ENCODE peak calls at places on chromosomes 2 and 18, in six cellular contexts. S is astrocyte of the spinal cord, R is GM13976, O is mesothelial cell of epicardium, C is endothelial cell, F is omental fat pad. U is an unnamed sample.

GRCh38 chr2:43238813-43239212 is 12.4 kb upstream of the ZFP36L2 start:
- DNase-seq in S (no peak), R (no peak), O (no peak), C (no peak), F (no peak), U (no peak)

GRCh38 chr2:207166349-207167128 is 791 bp upstream of the KLF7 start:
- DNase-seq in S (peak; percentile 87), R (peak; percentile 83), O (peak; percentile 71), C (peak; percentile 79), F (no peak), U (peak; percentile 57)

GRCh38 chr18:25140962-25141308 is 211.0 kb downstream of the ZNF521 start:
- DNase-seq in S (no peak), R (no peak), O (no peak), C (no peak), F (no peak), U (no peak)

GRCh38 chr2:119126650-119127049 is 31.9 kb downstream of the C1QL2 start:
- DNase-seq in S (no peak), R (peak; percentile 73), O (peak; percentile 44), C (peak; percentile 74), F (no peak), U (peak; percentile 63)

GRCh38 chr18:79871481-79872091 is 73.8 kb downstream of the KCNG2 start:
- DNase-seq in S (no peak), R (peak; percentile 12), O (no peak), C (no peak), F (no peak), U (no peak)

GRCh38 chr2:96091141-96091710 is 25.1 kb downstream of the ADRA2B start:
- DNase-seq in S (no peak), R (no peak), O (peak; percentile 31), C (no peak), F (peak; percentile 6), U (peak; percentile 34)

GRCh38 chr2:8682719-8683667 is 1.1 kb downstream of the ID2 start:
- DNase-seq in S (peak; percentile 57), R (no peak), O (no peak), C (no peak), F (no peak), U (no peak)

GRCh38 chr18:62485684-62486083 is 37.1 kb upstream of the ZCCHC2 start:
- DNase-seq in S (peak; percentile 80), R (no peak), O (no peak), C (no peak), F (no peak), U (no peak)

GRCh38 chr18:22551536-22552151 is 133.9 kb upstream of the CTAGE1 start:
- DNase-seq in S (peak; percentile 93), R (no peak), O (no peak), C (no peak), F (no peak), U (no peak)

GRCh38 chr2:197278804-197279763 is 31.5 kb downstream of the ANKRD44 start:
- DNase-seq in S (no peak), R (no peak), O (no peak), C (no peak), F (no peak), U (no peak)

GRCh38 chr18:12868576-12868975 is 15.5 kb downstream of the PTPN2 start:
- DNase-seq in S (no peak), R (no peak), O (no peak), C (no peak), F (no peak), U (no peak)

GRCh38 chr2:222480497-222480896 is 56.2 kb downstream of the SGPP2 start:
- DNase-seq in S (no peak), R (no peak), O (no peak), C (no peak), F (no peak), U (no peak)

GRCh38 chr2:141137121-141137693 is 993.6 kb downstream of the LRP1B start:
- DNase-seq in S (no peak), R (no peak), O (no peak), C (no peak), F (no peak), U (no peak)

GRCh38 chr2:33069894-33070651 is 123.3 kb downstream of the LTBP1 start:
- DNase-seq in S (peak; percentile 99), R (no peak), O (no peak), C (no peak), F (no peak), U (no peak)

GRCh38 chr2:168545439-168546082 is 89.5 kb downstream of the CERS6 start:
- DNase-seq in S (peak; percentile 96), R (no peak), O (no peak), C (no peak), F (no peak), U (peak; percentile 45)

GRCh38 chr2:80326214-80326613 is 21.7 kb upstream of the LRRTM1 start:
- DNase-seq in S (peak; percentile 8), R (peak; percentile 24), O (no peak), C (no peak), F (no peak), U (peak; percentile 3)

GRCh38 chr18:8801263-8801901 is 96.0 kb downstream of the MTCL1 start:
- DNase-seq in S (peak; percentile 92), R (no peak), O (no peak), C (no peak), F (no peak), U (no peak)

GRCh38 chr2:200042102-200042735 is 86.8 kb downstream of the MAIP1 start:
- DNase-seq in S (peak; percentile 72), R (no peak), O (no peak), C (no peak), F (no peak), U (no peak)

GRCh38 chr2:62372824-62373223 is 133.2 kb downstream of the TMEM17 start:
- DNase-seq in S (no peak), R (no peak), O (no peak), C (no peak), F (no peak), U (no peak)

GRCh38 chr2:21317131-21317530 is 193.4 kb downstream of the TDRD15 start:
- DNase-seq in S (peak; percentile 18), R (peak; percentile 49), O (peak; percentile 40), C (peak; percentile 49), F (peak; percentile 39), U (peak; percentile 48)

GRCh38 chr2:74291891-74292621 is 51.2 kb downstream of the SLC4A5 start:
- DNase-seq in S (peak; percentile 39), R (no peak), O (no peak), C (no peak), F (no peak), U (no peak)

GRCh38 chr2:37683926-37684780 is 12.7 kb upstream of the CDC42EP3 start:
- DNase-seq in S (no peak), R (no peak), O (no peak), C (no peak), F (no peak), U (no peak)

GRCh38 chr2:216351172-216351925 is 20.9 kb downstream of the MARCHF4 start:
- DNase-seq in S (no peak), R (no peak), O (no peak), C (no peak), F (no peak), U (no peak)

GRCh38 chr2:46650556-46651001 is 171.2 kb downstream of the TMEM247 start:
- DNase-seq in S (peak; percentile 85), R (peak; percentile 63), O (peak; percentile 63), C (peak; percentile 70), F (peak; percentile 39), U (peak; percentile 79)

GRCh38 chr2:70552501-70553333 is 909 bp downstream of the TGFA start:
- DNase-seq in S (no peak), R (no peak), O (no peak), C (peak; percentile 34), F (no peak), U (no peak)

GRCh38 chr2:120488531-120488930 is 142.6 kb downstream of the INHBB start:
- DNase-seq in S (no peak), R (no peak), O (no peak), C (no peak), F (no peak), U (no peak)

GRCh38 chr2:237686659-237687136 is 59.3 kb downstream of the LRRFIP1 start:
- DNase-seq in S (no peak), R (no peak), O (no peak), C (no peak), F (no peak), U (no peak)
- TF ChIP-seq CTCF in S (peak; percentile 36), R (peak; percentile 19), O (no peak), C (no peak), F (no peak), U (no peak)

DNA sequence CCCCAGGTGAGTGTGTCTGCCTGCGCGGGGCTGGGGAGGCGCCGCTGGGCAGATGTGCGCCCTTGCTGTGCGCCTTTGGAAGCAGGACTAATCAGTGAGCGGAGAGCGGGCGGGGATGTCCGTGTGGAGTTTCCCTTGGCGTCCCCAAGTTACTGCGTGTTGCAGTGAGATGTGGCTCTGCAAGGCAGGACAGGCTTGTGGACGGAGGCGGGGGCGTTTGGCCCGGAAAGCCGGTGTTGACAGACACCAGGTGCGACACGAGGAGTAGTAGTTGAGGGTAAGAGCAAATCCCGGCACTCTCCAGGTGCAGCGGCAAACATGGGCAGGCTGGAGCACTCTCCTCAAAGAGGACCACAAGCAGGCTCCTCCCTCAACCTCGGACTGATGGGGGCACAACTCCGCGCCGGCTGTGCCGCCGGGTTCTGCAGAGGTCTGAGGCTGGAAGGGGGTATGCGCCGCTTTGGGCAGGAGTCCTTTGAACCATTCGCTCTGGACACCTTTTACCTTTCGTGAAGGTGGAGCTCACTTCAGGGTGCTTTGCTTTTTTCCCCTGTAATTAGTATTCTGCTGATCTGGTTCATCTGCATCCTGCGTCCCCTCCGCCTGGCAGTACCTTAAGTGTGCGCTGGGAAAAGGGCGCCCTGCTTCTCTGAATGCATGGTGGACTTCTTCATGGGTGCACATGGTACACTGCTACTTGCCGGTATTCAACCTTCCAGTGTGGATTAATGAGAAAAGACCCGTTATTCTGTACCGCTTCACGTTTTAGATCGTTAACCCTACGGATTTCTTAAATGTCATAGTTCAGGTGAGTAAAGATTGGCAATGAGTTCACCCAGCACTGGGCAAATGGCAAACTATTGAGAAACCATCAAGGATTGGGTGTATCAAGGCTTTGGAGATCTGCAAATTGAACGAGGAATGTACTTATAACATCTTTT is 603 bp downstream of the CDH7 start:
- DNase-seq in S (no peak), R (peak; percentile 21), O (no peak), C (peak; percentile 26), F (no peak), U (no peak)
- TF ChIP-seq CTCF in S (no peak), R (no peak), O (no peak), C (no peak), F (no peak), U (no peak)

GRCh38 chr18:55858661-55859111 is 270.7 kb upstream of the TCF4 start:
- DNase-seq in S (peak; percentile 54), R (no peak), O (no peak), C (no peak), F (no peak), U (no peak)

GRCh38 chr18:55863876-55864275 is 275.9 kb upstream of the TCF4 start:
- DNase-seq in S (no peak), R (no peak), O (no peak), C (no peak), F (no peak), U (no peak)

GRCh38 chr18:55862693-55863485 is 274.9 kb upstream of the TCF4 start:
- DNase-seq in S (no peak), R (no peak), O (no peak), C (no peak), F (no peak), U (no peak)

GRCh38 chr18:55859116-55859515 is 271.1 kb upstream of the TCF4 start:
- DNase-seq in S (no peak), R (no peak), O (no peak), C (no peak), F (no peak), U (no peak)

GRCh38 chr18:55861266-55861665 is 273.3 kb upstream of the TCF4 start:
- DNase-seq in S (peak; percentile 44), R (no peak), O (no peak), C (peak; percentile 42), F (no peak), U (peak; percentile 5)
- TF ChIP-seq CTCF in S (peak; percentile 76), R (no peak), O (no peak), C (no peak), F (no peak), U (peak; percentile 36)

GRCh38 chr2:185610301-185610700 is 128.3 kb upstream of the FSIP2 start:
- DNase-seq in S (no peak), R (no peak), O (no peak), C (no peak), F (no peak), U (no peak)
- TF ChIP-seq CTCF in S (no peak), R (no peak), O (no peak), C (no peak), F (no peak), U (no peak)

U was measured in Caco-2.